ENCODE peak calls at places on chromosomes 4 and X, in seven cellular contexts. O is mesendoderm, W is mesenchymal stem cell, N is IMR-90, Q is H1, F is H9, S is neuronal stem cell. D is an unnamed sample.

GRCh38 chr4:30912098-30912719 is 192.0 kb downstream of the PCDH7 start:
- DNase-seq in O (no peak), W (peak; percentile 9), N (peak; percentile 46), Q (no peak), F (no peak), S (no peak), D (no peak)

GRCh38 chr4:7384929-7385890 is 49.5 kb downstream of the PSAPL1 start:
- DNase-seq in O (no peak), W (no peak), N (no peak), Q (no peak), F (peak; percentile 19), S (no peak), D (no peak)

GRCh38 chrX:39309721-39310152 is 508.5 kb downstream of the MID1IP1 start:
- DNase-seq in O (peak; percentile 86), W (peak; percentile 66), N (no peak), Q (no peak), F (no peak), S (no peak), D (no peak)

GRCh38 chrX:41922125-41922521 is 1.2 kb downstream of the CASK start:
- DNase-seq in O (no peak), W (peak; percentile 52), N (peak; percentile 27), Q (no peak), F (no peak), S (no peak), D (no peak)

GRCh38 chrX:19870710-19871490 is 16.5 kb downstream of the SH3KBP1 start:
- DNase-seq in O (no peak), W (no peak), N (no peak), Q (no peak), F (no peak), S (no peak), D (no peak)

GRCh38 chrX:13345037-13345436 is 25.2 kb upstream of the ATXN3L start:
- DNase-seq in O (no peak), W (no peak), N (no peak), Q (no peak), F (no peak), S (no peak), D (no peak)

GRCh38 chrX:48606091-48606490 is 8.8 kb downstream of the WDR13 start:
- DNase-seq in O (peak; percentile 20), W (no peak), N (no peak), Q (no peak), F (no peak), S (no peak), D (no peak)

GRCh38 chrX:148385471-148385870 is 114.9 kb upstream of the AFF2 start:
- DNase-seq in O (no peak), W (no peak), N (no peak), Q (no peak), F (no peak), S (no peak), D (no peak)

GRCh38 chr4:8854866-8855265 is 16.8 kb downstream of the HMX1 start:
- DNase-seq in O (no peak), W (no peak), N (peak; percentile 24), Q (no peak), F (no peak), S (no peak), D (no peak)

GRCh38 chrX:150377010-150377409 is 13.9 kb downstream of the MAMLD1 start:
- DNase-seq in O (no peak), W (no peak), N (no peak), Q (no peak), F (no peak), S (no peak), D (no peak)

GRCh38 chr4:118396881-118397666 is 44.3 kb upstream of the PRSS12 start:
- DNase-seq in O (peak; percentile 41), W (no peak), N (peak; percentile 38), Q (no peak), F (no peak), S (no peak), D (peak; percentile 85)

GRCh38 chr4:54165438-54165837 is 63.7 kb upstream of the PDGFRA start:
- DNase-seq in O (peak; percentile 63), W (peak; percentile 85), N (peak; percentile 96), Q (no peak), F (no peak), S (no peak), D (peak; percentile 57)

GRCh38 chr4:118033148-118034060 is 882 bp upstream of the NDST3 start:
- DNase-seq in O (peak; percentile 75), W (peak; percentile 61), N (peak; percentile 24), Q (no peak), F (peak; percentile 70), S (peak; percentile 56), D (peak; percentile 39)

GRCh38 chr4:119748853-119749252 is 120.2 kb upstream of the PDE5A start:
- DNase-seq in O (no peak), W (no peak), N (peak; percentile 66), Q (no peak), F (no peak), S (no peak), D (no peak)

GRCh38 chr4:138892483-138893386 is 122.8 kb upstream of the NOCT start:
- DNase-seq in O (no peak), W (no peak), N (peak; percentile 35), Q (no peak), F (no peak), S (no peak), D (no peak)

GRCh38 chr4:152101546-152102183 is 340.9 kb upstream of the GATB start:
- DNase-seq in O (no peak), W (no peak), N (no peak), Q (no peak), F (no peak), S (no peak), D (no peak)

GRCh38 chr4:4971796-4972195 is 47.5 kb downstream of the CYTL1 start:
- DNase-seq in O (no peak), W (no peak), N (no peak), Q (no peak), F (no peak), S (no peak), D (no peak)

GRCh38 chr4:3192188-3192587 is 56.8 kb upstream of the MSANTD1 start:
- DNase-seq in O (no peak), W (no peak), N (no peak), Q (no peak), F (no peak), S (no peak), D (no peak)

GRCh38 chrX:88612870-88613329 is 134.1 kb upstream of the CPXCR1 start:
- DNase-seq in O (peak; percentile 61), W (no peak), N (no peak), Q (no peak), F (no peak), S (no peak), D (no peak)

GRCh38 chr4:2800691-2801596 is 8.1 kb downstream of the SH3BP2 start:
- DNase-seq in O (peak; percentile 79), W (peak; percentile 90), N (peak; percentile 37), Q (no peak), F (peak; percentile 79), S (peak; percentile 57), D (peak; percentile 38)

GRCh38 chr4:101501421-101501820 is 154.1 kb upstream of the PPP3CA start:
- DNase-seq in O (no peak), W (no peak), N (no peak), Q (no peak), F (no peak), S (no peak), D (peak; percentile 65)

GRCh38 chr4:176001171-176002006 is 64.3 kb upstream of the WDR17 start:
- DNase-seq in O (peak; percentile 95), W (peak; percentile 58), N (peak; percentile 0), Q (peak; percentile 53), F (peak; percentile 90), S (peak; percentile 64), D (no peak)

GRCh38 chrX:153769865-153770605 is 6.0 kb downstream of the PLXNB3 start:
- DNase-seq in O (no peak), W (no peak), N (no peak), Q (no peak), F (peak; percentile 22), S (no peak), D (no peak)

GRCh38 chrX:136525738-136526606 is 6.0 kb upstream of the VGLL1 start:
- DNase-seq in O (no peak), W (peak; percentile 62), N (peak; percentile 85), Q (no peak), F (no peak), S (no peak), D (no peak)

GRCh38 chr4:184010696-184011095 is 105.6 kb downstream of the STOX2 start:
- DNase-seq in O (no peak), W (no peak), N (no peak), Q (no peak), F (no peak), S (no peak), D (no peak)
- H3K23ac ChIP-seq in O (no peak overlapping the region), W (no peak overlapping the region), N (no peak overlapping the region), Q (no peak overlapping the region), F (no peak overlapping the region), S (no peak overlapping the region), D (no peak overlapping the region)

DNA sequence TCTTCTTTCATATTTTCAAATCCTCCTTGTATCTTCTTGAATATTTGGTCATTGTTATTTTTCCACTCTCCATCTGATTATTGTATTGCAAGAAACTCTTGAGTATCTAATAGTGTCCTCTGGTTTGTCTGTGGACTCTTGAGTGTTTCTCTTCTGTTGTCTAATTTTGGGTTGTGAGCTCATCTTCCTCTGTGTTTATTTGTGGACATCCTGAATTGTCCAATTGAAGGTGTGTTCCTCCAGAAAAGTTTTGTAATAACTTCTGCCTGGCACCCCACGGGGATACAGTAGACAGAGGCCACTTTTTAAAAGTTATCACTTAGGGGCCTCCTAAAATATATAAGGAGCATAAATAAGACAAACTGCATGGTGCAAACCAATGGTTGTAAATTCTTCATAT is 3.1 kb upstream of the CC2D2A start:
- DNase-seq in O (no peak), W (no peak), N (no peak), Q (no peak), F (no peak), S (no peak), D (no peak)
- H3K18ac ChIP-seq in O (no peak overlapping the region), W (no peak overlapping the region), N (no peak overlapping the region), Q (no peak overlapping the region), F (no peak overlapping the region), S (no peak overlapping the region), D (no peak overlapping the region)

GRCh38 chrX:134024686-134025377 is 39.4 kb upstream of the GPC3 start:
- DNase-seq in O (no peak), W (no peak), N (no peak), Q (no peak), F (no peak), S (no peak), D (no peak)
- H3K4ac ChIP-seq in O (no peak overlapping the region), W (no peak overlapping the region), N (no peak overlapping the region), Q (no peak overlapping the region), F (no peak overlapping the region), S (no peak overlapping the region), D (no peak overlapping the region)

DNA sequence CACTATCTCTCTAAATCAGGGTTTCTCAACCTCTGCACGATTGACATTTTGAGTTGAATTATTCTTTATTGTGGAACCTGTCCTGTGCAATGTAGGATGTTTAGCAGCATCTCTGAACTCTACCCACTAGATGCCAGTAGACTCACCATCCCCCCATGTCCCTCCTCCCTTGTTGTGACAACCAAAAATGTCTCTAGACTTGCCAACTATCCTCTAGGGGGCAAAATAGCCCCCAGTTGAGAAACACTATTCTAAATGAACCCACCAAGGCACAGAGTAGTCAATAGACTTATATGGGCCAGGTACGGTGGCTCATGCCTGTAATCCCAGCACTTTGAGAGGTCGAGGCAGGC is 49.1 kb upstream of the GAB1 start:
- DNase-seq in O (peak; percentile 72), W (no peak), N (no peak), Q (no peak), F (no peak), S (no peak), D (no peak)
- H3K23ac ChIP-seq in O (no peak overlapping the region), W (no peak overlapping the region), N (no peak overlapping the region), Q (no peak overlapping the region), F (no peak overlapping the region), S (no peak overlapping the region), D (no peak overlapping the region)

D was measured in trophoblast cell.